ENCODE peak calls at places on chromosome 13, in four cellular contexts. S, W, Q and H are unnamed samples.
A peak's percentile ranks its signal among the peaks of the same experiment; 100 is the strongest.

GRCh38 chr13:100733261-100733660 is 58.7 kb upstream of the TMTC4 start:
- DNase-seq in S (no peak), W (no peak), Q (no peak), H (no peak)

GRCh38 chr13:112725346-112726017 is 35.6 kb downstream of the ATP11A start:
- DNase-seq in S (no peak), W (no peak), Q (no peak), H (no peak)

GRCh38 chr13:41544824-41545707 is 87.7 kb downstream of the RGCC start:
- DNase-seq in S (no peak), W (no peak), Q (no peak), H (no peak)

GRCh38 chr13:78604782-78605611 is 1.6 kb upstream of the POU4F1 start:
- DNase-seq in S (no peak), W (no peak), Q (no peak), H (no peak)

GRCh38 chr13:108176685-108177274 is 38.6 kb downstream of the LIG4 start:
- DNase-seq in S (peak; percentile 26), W (no peak), Q (no peak), H (no peak)

GRCh38 chr13:99307648-99308339 is 595 bp upstream of the GPR183 start:
- DNase-seq in S (peak; percentile 31), W (no peak), Q (peak; percentile 67), H (no peak)

GRCh38 chr13:79674765-79675515 is 194.0 kb downstream of the NDFIP2 start:
- DNase-seq in S (no peak), W (no peak), Q (no peak), H (no peak)

GRCh38 chr13:74575729-74576125 is 441.5 kb upstream of the KLF12 start:
- DNase-seq in S (no peak), W (peak; percentile 27), Q (peak; percentile 44), H (no peak)

GRCh38 chr13:99385161-99385560 is 78.0 kb upstream of the GPR183 start:
- DNase-seq in S (no peak), W (no peak), Q (no peak), H (no peak)

GRCh38 chr13:76904507-76904906 is 18.3 kb upstream of the KCTD12 start:
- DNase-seq in S (no peak), W (no peak), Q (no peak), H (no peak)